ENCODE peak calls at places on chromosomes 3 and 15, in eight cellular contexts. One of them, this sample, is unnamed.

GRCh38 chr3:107430214-107431047 is 53.2 kb downstream of the CCDC54 start:
- DNase-seq in IMR-90: peak; percentile 19
- DNase-seq in A549: no peak
- DNase-seq in K562: no peak
- DNase-seq in HCT116: no peak
- DNase-seq in HepG2: no peak
- DNase-seq in H1: no peak
- DNase-seq in GM12878: no peak
- DNase-seq in this sample: peak; percentile 13

GRCh38 chr15:64122936-64123351 is 27.2 kb downstream of the SNX1 start:
- DNase-seq in IMR-90: no peak
- DNase-seq in A549: no peak
- DNase-seq in K562: no peak
- DNase-seq in HCT116: no peak
- DNase-seq in HepG2: no peak
- DNase-seq in H1: no peak
- DNase-seq in GM12878: no peak
- DNase-seq in this sample: no peak

GRCh38 chr3:167450195-167450594 is 23.6 kb downstream of the SERPINI2 start:
- DNase-seq in IMR-90: no peak
- DNase-seq in A549: no peak
- DNase-seq in K562: no peak
- DNase-seq in HCT116: no peak
- DNase-seq in HepG2: no peak
- DNase-seq in H1: no peak
- DNase-seq in GM12878: no peak
- DNase-seq in this sample: no peak

GRCh38 chr15:79099692-79100091 is 9.1 kb upstream of the RASGRF1 start:
- DNase-seq in IMR-90: peak; percentile 4
- DNase-seq in A549: no peak
- DNase-seq in K562: no peak
- DNase-seq in HCT116: no peak
- DNase-seq in HepG2: no peak
- DNase-seq in H1: no peak
- DNase-seq in GM12878: no peak
- DNase-seq in this sample: no peak

GRCh38 chr3:70647823-70648222 is 335.4 kb upstream of the MDFIC2 start:
- DNase-seq in IMR-90: no peak
- DNase-seq in A549: no peak
- DNase-seq in K562: no peak
- DNase-seq in HCT116: no peak
- DNase-seq in HepG2: no peak
- DNase-seq in H1: no peak
- DNase-seq in GM12878: no peak
- DNase-seq in this sample: no peak

GRCh38 chr3:55164191-55164590 is 236.3 kb upstream of the LRTM1 start:
- DNase-seq in IMR-90: no peak
- DNase-seq in A549: no peak
- DNase-seq in K562: no peak
- DNase-seq in HCT116: no peak
- DNase-seq in HepG2: no peak
- DNase-seq in H1: no peak
- DNase-seq in GM12878: no peak
- DNase-seq in this sample: no peak

GRCh38 chr3:112881891-112882290 is 35.2 kb upstream of the CD200R1L start:
- DNase-seq in IMR-90: no peak
- DNase-seq in A549: no peak
- DNase-seq in K562: no peak
- DNase-seq in HCT116: no peak
- DNase-seq in HepG2: no peak
- DNase-seq in H1: no peak
- DNase-seq in GM12878: no peak
- DNase-seq in this sample: no peak

GRCh38 chr15:60191015-60191414 is 186.9 kb downstream of the FOXB1 start:
- DNase-seq in IMR-90: no peak
- DNase-seq in A549: no peak
- DNase-seq in K562: no peak
- DNase-seq in HCT116: no peak
- DNase-seq in HepG2: no peak
- DNase-seq in H1: no peak
- DNase-seq in GM12878: no peak
- DNase-seq in this sample: no peak

GRCh38 chr3:177338697-177339219 is 141.5 kb upstream of the TBL1XR1 start:
- DNase-seq in IMR-90: peak; percentile 65
- DNase-seq in A549: no peak
- DNase-seq in K562: peak; percentile 83
- DNase-seq in HCT116: no peak
- DNase-seq in HepG2: peak; percentile 95
- DNase-seq in H1: no peak
- DNase-seq in GM12878: no peak
- DNase-seq in this sample: no peak

GRCh38 chr3:30658328-30659052 is 52.1 kb downstream of the TGFBR2 start:
- DNase-seq in IMR-90: peak; percentile 79
- DNase-seq in A549: no peak
- DNase-seq in K562: no peak
- DNase-seq in HCT116: peak; percentile 13
- DNase-seq in HepG2: peak; percentile 32
- DNase-seq in H1: no peak
- DNase-seq in GM12878: peak; percentile 70
- DNase-seq in this sample: no peak

GRCh38 chr15:96505014-96505413 is 174.5 kb downstream of the NR2F2 start:
- DNase-seq in IMR-90: no peak
- DNase-seq in A549: no peak
- DNase-seq in K562: no peak
- DNase-seq in HCT116: no peak
- DNase-seq in HepG2: no peak
- DNase-seq in H1: no peak
- DNase-seq in GM12878: no peak
- DNase-seq in this sample: no peak

GRCh38 chr3:175659951-175660350 is 800.8 kb downstream of the NAALADL2 start:
- DNase-seq in IMR-90: no peak
- DNase-seq in A549: no peak
- DNase-seq in K562: no peak
- DNase-seq in HCT116: no peak
- DNase-seq in HepG2: no peak
- DNase-seq in H1: no peak
- DNase-seq in GM12878: no peak
- DNase-seq in this sample: no peak

GRCh38 chr15:70149667-70150404 is 52.1 kb upstream of the TLE3 start:
- DNase-seq in IMR-90: peak; percentile 83
- DNase-seq in A549: no peak
- DNase-seq in K562: no peak
- DNase-seq in HCT116: no peak
- DNase-seq in HepG2: no peak
- DNase-seq in H1: no peak
- DNase-seq in GM12878: no peak
- DNase-seq in this sample: no peak

GRCh38 chr3:117735481-117736101 is 1026.0 kb downstream of the TUSC7 start:
- DNase-seq in IMR-90: peak; percentile 91
- DNase-seq in A549: peak; percentile 3
- DNase-seq in K562: no peak
- DNase-seq in HCT116: no peak
- DNase-seq in HepG2: no peak
- DNase-seq in H1: no peak
- DNase-seq in GM12878: no peak
- DNase-seq in this sample: no peak

GRCh38 chr3:45826321-45826720 is 15.6 kb downstream of the LZTFL1 start:
- DNase-seq in IMR-90: no peak
- DNase-seq in A549: no peak
- DNase-seq in K562: no peak
- DNase-seq in HCT116: no peak
- DNase-seq in HepG2: no peak
- DNase-seq in H1: no peak
- DNase-seq in GM12878: no peak
- DNase-seq in this sample: no peak

GRCh38 chr15:60973637-60974415 is 255.3 kb downstream of the RORA start:
- DNase-seq in IMR-90: peak; percentile 87
- DNase-seq in A549: no peak
- DNase-seq in K562: no peak
- DNase-seq in HCT116: no peak
- DNase-seq in HepG2: no peak
- DNase-seq in H1: no peak
- DNase-seq in GM12878: no peak
- DNase-seq in this sample: no peak

GRCh38 chr3:52434491-52435115 is 10.3 kb downstream of the SEMA3G start:
- DNase-seq in IMR-90: no peak
- DNase-seq in A549: no peak
- DNase-seq in K562: no peak
- DNase-seq in HCT116: no peak
- DNase-seq in HepG2: no peak
- DNase-seq in H1: no peak
- DNase-seq in GM12878: no peak
- DNase-seq in this sample: peak; percentile 24

GRCh38 chr3:114848643-114849350 is 298.3 kb downstream of the ZBTB20 start:
- DNase-seq in IMR-90: no peak
- DNase-seq in A549: no peak
- DNase-seq in K562: no peak
- DNase-seq in HCT116: no peak
- DNase-seq in HepG2: no peak
- DNase-seq in H1: no peak
- DNase-seq in GM12878: no peak
- DNase-seq in this sample: peak; percentile 15

GRCh38 chr15:62850791-62851291 is 191.7 kb upstream of the TPM1 start:
- DNase-seq in IMR-90: peak; percentile 76
- DNase-seq in A549: peak; percentile 77
- DNase-seq in K562: no peak
- DNase-seq in HCT116: no peak
- DNase-seq in HepG2: peak; percentile 83
- DNase-seq in H1: peak; percentile 34
- DNase-seq in GM12878: no peak
- DNase-seq in this sample: no peak

GRCh38 chr3:128282392-128283196 is 129.3 kb downstream of the EEFSEC start:
- DNase-seq in IMR-90: peak; percentile 50
- DNase-seq in A549: no peak
- DNase-seq in K562: no peak
- DNase-seq in HCT116: no peak
- DNase-seq in HepG2: no peak
- DNase-seq in H1: no peak
- DNase-seq in GM12878: no peak
- DNase-seq in this sample: peak; percentile 59

GRCh38 chr15:44882499-44882968 is 74.0 kb upstream of the TERB2 start:
- DNase-seq in IMR-90: no peak
- DNase-seq in A549: no peak
- DNase-seq in K562: no peak
- DNase-seq in HCT116: no peak
- DNase-seq in HepG2: no peak
- DNase-seq in H1: no peak
- DNase-seq in GM12878: peak; percentile 92
- DNase-seq in this sample: no peak

GRCh38 chr3:41188291-41188690 is 11.0 kb upstream of the CTNNB1 start:
- DNase-seq in IMR-90: no peak
- DNase-seq in A549: no peak
- DNase-seq in K562: no peak
- DNase-seq in HCT116: no peak
- DNase-seq in HepG2: no peak
- DNase-seq in H1: no peak
- DNase-seq in GM12878: no peak
- DNase-seq in this sample: no peak

GRCh38 chr3:170500462-170500861 is 81.8 kb downstream of the CLDN11 start:
- DNase-seq in IMR-90: no peak
- DNase-seq in A549: no peak
- DNase-seq in K562: no peak
- DNase-seq in HCT116: no peak
- DNase-seq in HepG2: no peak
- DNase-seq in H1: no peak
- DNase-seq in GM12878: no peak
- DNase-seq in this sample: no peak
- TF ChIP-seq RAD21 in IMR-90: no peak
- TF ChIP-seq RAD21 in A549: no peak
- TF ChIP-seq RAD21 in K562: no peak
- TF ChIP-seq RAD21 in HCT116: no peak
- TF ChIP-seq RAD21 in HepG2: no peak
- TF ChIP-seq RAD21 in H1: no peak
- TF ChIP-seq RAD21 in GM12878: no peak
- TF ChIP-seq RAD21 in this sample: no peak

DNA sequence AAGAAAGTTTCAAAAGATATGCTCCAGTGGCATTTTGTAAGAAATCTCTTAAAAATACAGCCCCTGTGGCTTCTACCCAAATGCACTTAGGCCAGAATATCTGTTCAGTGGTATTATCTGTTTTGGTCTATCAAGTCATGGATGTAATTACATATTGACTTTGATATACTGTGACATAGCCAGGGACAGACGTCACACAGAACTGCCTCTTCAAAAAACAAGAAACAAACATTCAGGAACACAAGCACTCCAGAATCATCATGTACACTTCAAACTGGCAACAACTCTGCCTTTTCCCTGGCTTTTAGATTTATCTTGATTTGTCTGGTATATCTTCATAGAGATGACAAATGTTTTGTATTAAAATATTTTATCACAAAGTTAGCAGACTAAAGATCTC is 240.3 kb downstream of the IL5RA start:
- DNase-seq in IMR-90: no peak
- DNase-seq in A549: no peak
- DNase-seq in K562: no peak
- DNase-seq in HCT116: no peak
- DNase-seq in HepG2: no peak
- DNase-seq in H1: no peak
- DNase-seq in GM12878: no peak
- DNase-seq in this sample: peak; percentile 32
- TF ChIP-seq RAD21 in IMR-90: no peak
- TF ChIP-seq RAD21 in A549: no peak
- TF ChIP-seq RAD21 in K562: no peak
- TF ChIP-seq RAD21 in HCT116: no peak
- TF ChIP-seq RAD21 in HepG2: no peak
- TF ChIP-seq RAD21 in H1: no peak
- TF ChIP-seq RAD21 in GM12878: no peak
- TF ChIP-seq RAD21 in this sample: no peak

DNA sequence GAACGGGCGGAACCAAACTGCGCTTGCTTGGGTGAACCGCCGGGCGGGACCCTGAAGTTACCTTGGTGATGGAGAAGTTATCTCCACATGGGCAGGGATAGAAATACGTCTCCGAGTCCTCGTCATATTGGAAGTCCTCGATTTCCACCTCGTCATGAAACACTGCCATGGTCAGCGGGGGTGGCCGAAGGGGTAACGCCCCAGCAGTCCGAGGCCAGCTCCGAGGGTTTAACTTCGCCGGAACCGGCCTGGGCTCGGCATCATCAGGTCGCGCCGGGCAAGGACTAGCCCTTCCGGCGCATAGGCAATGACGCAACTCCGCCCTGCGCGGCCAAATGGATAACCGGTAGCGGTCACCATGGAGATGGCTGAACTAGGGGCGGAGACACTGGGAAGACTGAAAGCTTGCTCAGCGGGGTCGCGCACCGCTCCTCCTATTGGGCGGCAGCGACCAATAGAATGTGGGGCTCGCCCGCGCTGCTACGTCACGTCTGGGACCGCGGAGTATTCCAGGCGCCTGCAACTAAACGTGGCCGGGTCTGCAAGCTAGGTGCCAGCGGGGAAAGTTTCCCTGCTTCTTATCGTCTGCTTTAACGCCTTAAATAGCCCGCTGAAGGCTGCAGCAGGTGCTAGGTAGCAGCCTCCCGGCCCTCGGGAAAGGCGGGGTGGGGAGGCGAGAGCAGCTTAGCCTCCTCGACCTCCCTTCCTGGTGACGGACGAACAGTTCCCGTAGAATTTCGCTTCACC is at the start of the genes DPH3 and OXNAD1:
- DNase-seq in IMR-90: peak; percentile 100
- DNase-seq in A549: peak; percentile 97
- DNase-seq in K562: peak; percentile 99
- DNase-seq in HCT116: peak; percentile 99
- DNase-seq in HepG2: peak; percentile 98
- DNase-seq in H1: peak; percentile 96
- DNase-seq in GM12878: peak; percentile 95
- DNase-seq in this sample: peak; percentile 93
- TF ChIP-seq RAD21 in IMR-90: no peak
- TF ChIP-seq RAD21 in A549: no peak
- TF ChIP-seq RAD21 in K562: no peak
- TF ChIP-seq RAD21 in HCT116: no peak
- TF ChIP-seq RAD21 in HepG2: peak; percentile 13
- TF ChIP-seq RAD21 in H1: no peak
- TF ChIP-seq RAD21 in GM12878: no peak
- TF ChIP-seq RAD21 in this sample: no peak

GRCh38 chr3:169668957-169669681 is 5.6 kb upstream of the MECOM start:
- DNase-seq in IMR-90: peak; percentile 50
- DNase-seq in A549: peak; percentile 55
- DNase-seq in K562: peak; percentile 75
- DNase-seq in HCT116: peak; percentile 38
- DNase-seq in HepG2: peak; percentile 29
- DNase-seq in H1: no peak
- DNase-seq in GM12878: no peak
- DNase-seq in this sample: peak; percentile 89
- TF ChIP-seq RAD21 in IMR-90: peak; percentile 91
- TF ChIP-seq RAD21 in A549: peak; percentile 80
- TF ChIP-seq RAD21 in K562: peak; percentile 88
- TF ChIP-seq RAD21 in HCT116: peak; percentile 92
- TF ChIP-seq RAD21 in HepG2: peak; percentile 93
- TF ChIP-seq RAD21 in H1: peak; percentile 94
- TF ChIP-seq RAD21 in GM12878: peak; percentile 83
- TF ChIP-seq RAD21 in this sample: peak; percentile 88